ENCODE peak calls at places on chromosomes 16 and 17, in nine cellular contexts. D is neural progenitor cell, A is left ventricle myocardium inferior, R is fibroblast of pulmonary artery, S is endothelial cell, T is MCF 10A, Q is OCI-LY7, J is GM10248, F is ascending aorta. L is an unnamed sample.
A peak's percentile ranks its signal among the peaks of the same experiment; 100 is the strongest.

GRCh38 chr16:610513-611381 is 20.0 kb upstream of the WFIKKN1 start:
- DNase-seq in D (peak; percentile 71), A (no peak), R (no peak), S (peak; percentile 75), T (peak; percentile 72), Q (peak; percentile 31), J (no peak), F (no peak), L (no peak)

GRCh38 chr16:57106767-57107166 is 14.4 kb downstream of the CPNE2 start:
- DNase-seq in D (no peak), A (peak; percentile 51), R (no peak), S (no peak), T (peak; percentile 66), Q (no peak), J (no peak), F (no peak), L (no peak)

GRCh38 chr17:63689479-63689878 is 10.4 kb downstream of the LIMD2 start:
- DNase-seq in D (no peak), A (no peak), R (no peak), S (no peak), T (no peak), Q (no peak), J (no peak), F (no peak), L (no peak)

GRCh38 chr17:51016099-51016498 is 104.6 kb downstream of the SPAG9 start:
- DNase-seq in D (no peak), A (no peak), R (no peak), S (no peak), T (no peak), Q (no peak), J (no peak), F (no peak), L (no peak)

GRCh38 chr17:13160281-13160680 is 142.5 kb upstream of the ELAC2 start:
- DNase-seq in D (no peak), A (no peak), R (no peak), S (no peak), T (no peak), Q (no peak), J (no peak), F (no peak), L (no peak)

GRCh38 chr17:13702266-13702665 is 100.5 kb upstream of the HS3ST3A1 start:
- DNase-seq in D (no peak), A (no peak), R (no peak), S (no peak), T (no peak), Q (no peak), J (no peak), F (no peak), L (no peak)

GRCh38 chr16:69423189-69423588 is 1.2 kb upstream of the CYB5B start:
- DNase-seq in D (no peak), A (no peak), R (no peak), S (no peak), T (no peak), Q (no peak), J (no peak), F (no peak), L (no peak)

GRCh38 chr16:50266337-50267091 is at the start of gene ADCY7:
- DNase-seq in D (peak; percentile 41), A (peak; percentile 69), R (peak; percentile 75), S (no peak), T (peak; percentile 62), Q (peak; percentile 85), J (peak; percentile 83), F (peak; percentile 88), L (peak; percentile 61)

GRCh38 chr17:65043802-65044201 is 12.7 kb downstream of the GNA13 start:
- DNase-seq in D (no peak), A (no peak), R (no peak), S (no peak), T (no peak), Q (no peak), J (no peak), F (no peak), L (no peak)

GRCh38 chr16:17211797-17212196 is 259.0 kb downstream of the XYLT1 start:
- DNase-seq in D (peak; percentile 81), A (no peak), R (no peak), S (peak; percentile 59), T (no peak), Q (peak; percentile 77), J (no peak), F (no peak), L (no peak)

GRCh38 chr17:35053204-35053603 is 10.3 kb downstream of the RFFL start:
- DNase-seq in D (no peak), A (no peak), R (no peak), S (no peak), T (no peak), Q (no peak), J (no peak), F (no peak), L (no peak)

GRCh38 chr17:10119203-10120112 is 78.9 kb downstream of the GAS7 start:
- DNase-seq in D (no peak), A (peak; percentile 54), R (no peak), S (no peak), T (peak; percentile 48), Q (no peak), J (no peak), F (no peak), L (no peak)

GRCh38 chr17:57739402-57740224 is 5.5 kb downstream of the CCDC182 start:
- DNase-seq in D (peak; percentile 73), A (no peak), R (peak; percentile 11), S (no peak), T (peak; percentile 59), Q (peak; percentile 69), J (peak; percentile 51), F (no peak), L (no peak)

GRCh38 chr17:57735707-57736106 is 9.4 kb downstream of the CCDC182 start:
- DNase-seq in D (peak; percentile 55), A (no peak), R (no peak), S (peak; percentile 33), T (peak; percentile 26), Q (peak; percentile 64), J (no peak), F (no peak), L (no peak)

GRCh38 chr17:57744195-57745170 is 616 bp downstream of the CCDC182 start:
- DNase-seq in D (no peak), A (no peak), R (no peak), S (no peak), T (no peak), Q (peak; percentile 11), J (no peak), F (no peak), L (no peak)

GRCh38 chr17:57737450-57737849 is 7.6 kb downstream of the CCDC182 start:
- DNase-seq in D (no peak), A (no peak), R (no peak), S (no peak), T (no peak), Q (no peak), J (no peak), F (no peak), L (no peak)

GRCh38 chr17:57740225-57740528 is 4.9 kb downstream of the CCDC182 start:
- DNase-seq in D (no peak), A (no peak), R (no peak), S (no peak), T (no peak), Q (no peak), J (no peak), F (no peak), L (no peak)
- TF ChIP-seq CTCF in D (no peak), A (no peak), R (no peak), S (no peak), T (no peak), Q (peak; percentile 26), J (no peak), F (no peak), L (no peak)

DNA sequence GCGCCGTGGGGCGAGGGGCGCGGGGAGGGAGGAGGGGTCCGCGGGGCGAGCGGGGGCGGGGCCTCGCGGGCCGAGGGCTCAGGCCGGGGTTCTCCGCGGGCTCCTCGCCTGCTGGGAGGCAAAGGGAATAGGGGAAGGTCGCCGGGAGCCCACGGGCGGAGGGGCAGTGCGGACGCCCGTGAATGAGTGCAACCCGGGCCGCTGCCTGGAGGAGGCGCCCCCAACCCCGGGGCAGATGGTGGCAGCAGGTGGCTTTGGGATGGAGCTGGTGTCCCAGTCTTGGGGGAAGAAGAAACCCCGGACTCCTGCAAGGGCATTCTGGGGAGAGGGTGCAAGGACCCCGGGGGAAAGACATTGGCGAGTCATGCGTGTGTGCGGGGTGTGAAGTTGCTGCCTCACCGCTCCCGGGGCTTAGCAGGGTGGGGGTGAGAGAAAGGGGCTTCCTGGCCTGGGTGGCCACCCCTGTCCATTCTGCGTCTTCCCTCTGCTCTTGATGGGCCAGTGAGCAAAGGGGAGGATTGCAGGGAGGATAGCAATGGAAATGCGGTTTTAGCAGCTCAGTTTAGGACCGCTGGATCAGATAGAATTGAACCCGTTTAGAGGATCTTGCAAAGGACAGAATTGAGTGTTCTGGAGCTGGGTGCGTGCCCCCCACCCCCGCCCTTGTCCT is 508 bp downstream of the KIAA0513 start:
- DNase-seq in D (peak; percentile 73), A (no peak), R (no peak), S (no peak), T (no peak), Q (peak; percentile 15), J (no peak), F (no peak), L (no peak)
- TF ChIP-seq CTCF in D (peak; percentile 40), A (peak; percentile 25), R (no peak), S (no peak), T (no peak), Q (peak; percentile 47), J (peak; percentile 33), F (no peak), L (no peak)

DNA sequence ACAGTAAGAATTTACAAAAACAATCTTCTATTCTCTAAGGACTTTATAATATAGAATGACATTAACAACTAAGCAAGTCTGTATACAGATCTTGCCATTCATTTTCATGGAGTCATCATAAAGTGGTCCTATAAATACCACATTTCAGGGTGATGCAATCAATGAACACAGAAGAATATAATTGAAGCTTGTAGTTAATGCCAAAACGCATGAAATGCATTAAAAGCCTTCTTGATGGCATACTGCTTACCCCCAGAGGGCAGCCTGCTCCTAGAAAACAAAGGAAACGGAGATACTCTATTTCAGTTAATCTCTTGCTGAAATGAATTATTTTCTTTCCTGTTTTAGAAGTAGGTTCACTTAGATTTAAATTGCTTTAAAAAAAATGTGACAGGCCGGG is 45.2 kb upstream of the STAC2 start:
- DNase-seq in D (no peak), A (no peak), R (peak; percentile 74), S (no peak), T (peak; percentile 37), Q (peak; percentile 59), J (peak; percentile 27), F (no peak), L (no peak)
- TF ChIP-seq CTCF in D (peak; percentile 19), A (peak; percentile 53), R (peak; percentile 59), S (no peak), T (peak; percentile 47), Q (peak; percentile 77), J (peak; percentile 34), F (no peak), L (no peak)

DNA sequence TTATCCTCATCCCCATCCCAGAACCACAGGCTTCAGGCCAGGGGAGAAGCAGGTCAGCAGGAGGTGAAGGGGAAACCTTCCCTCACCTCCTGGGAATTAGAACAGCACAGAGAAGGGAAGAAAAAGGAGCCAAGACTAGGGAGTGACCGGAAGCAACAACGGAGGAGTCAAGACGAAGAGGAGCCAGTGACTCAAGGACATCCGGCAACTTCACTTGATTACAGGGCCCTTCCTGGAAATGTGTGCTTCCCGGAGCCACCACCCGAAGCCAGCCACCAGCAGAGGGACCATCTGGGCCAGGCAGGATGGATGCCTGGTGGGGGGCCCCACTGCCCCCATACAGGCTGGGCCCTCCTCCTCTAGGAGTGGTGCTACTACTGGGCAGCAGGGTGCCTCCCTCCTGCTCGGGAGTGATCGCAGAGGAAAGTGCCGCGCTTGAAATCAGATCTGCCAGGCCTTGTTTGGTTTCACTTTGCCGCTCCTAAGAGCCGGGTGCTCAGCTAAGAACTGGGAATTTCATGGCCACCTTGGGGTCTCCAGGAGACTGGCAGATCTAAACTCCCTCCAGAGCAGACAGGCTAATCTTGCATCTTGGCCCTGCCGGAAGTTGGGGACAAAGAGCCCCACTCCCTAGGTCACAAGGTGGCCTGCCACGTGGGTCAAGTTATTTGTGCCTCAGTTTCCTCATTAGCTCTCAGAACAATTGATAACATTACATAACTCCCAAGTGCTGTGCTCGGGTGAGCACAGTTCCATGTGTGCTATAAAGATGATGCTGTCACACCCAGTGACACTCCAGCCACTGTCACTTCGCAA is 6.6 kb downstream of the CDC42EP4 start:
- DNase-seq in D (peak; percentile 35), A (peak; percentile 68), R (peak; percentile 92), S (peak; percentile 47), T (peak; percentile 84), Q (no peak), J (no peak), F (peak; percentile 92), L (no peak)
- TF ChIP-seq CTCF in D (peak; percentile 18), A (peak; percentile 59), R (peak; percentile 36), S (no peak), T (no peak), Q (no peak), J (no peak), F (no peak), L (no peak)